ENCODE peak calls at places on chromosomes 16 and 17, in ten cellular contexts. N is activated CD4-positive, CD25-positive, alpha-beta regulatory T cell; K is AG04450; X is substantia nigra; Q is left colon; U is body of pancreas; L is left lobe of liver; A is B cell; P is activated CD4-positive, alpha-beta T cell treated with anti-CD3 and anti-CD28 coated beads, Interleukin-2, amount 50 U/mL, for 1 hour; B is islet precursor cell. E is an unnamed sample.
A peak's percentile ranks its signal among the peaks of the same experiment; 100 is the strongest.

GRCh38 chr16:78705694-78706093 is 606.2 kb downstream of the WWOX start:
- DNase-seq in K (no peak), P (no peak), A (no peak), Q (no peak), U (no peak), X (no peak), N (no peak), L (no peak), B (no peak), E (peak; percentile 18)

GRCh38 chr16:87457724-87458423 is 35.0 kb downstream of the ZCCHC14 start:
- DNase-seq in U (no peak), A (no peak), Q (no peak), X (no peak), P (peak; percentile 16), L (no peak), B (peak; percentile 96), N (peak; percentile 13), K (peak; percentile 96), E (peak; percentile 91)

GRCh38 chr17:15432807-15433547 is 34.4 kb downstream of the CDRT4 start:
- DNase-seq in Q (no peak), N (no peak), B (peak; percentile 83), L (peak; percentile 74), U (no peak), K (peak; percentile 89), X (no peak), A (no peak), P (no peak), E (no peak)

GRCh38 chr16:53457670-53458069 is 23.4 kb downstream of the RBL2 start:
- DNase-seq in L (no peak), K (no peak), Q (peak; percentile 14), N (peak; percentile 6), A (peak; percentile 50), U (no peak), X (no peak), P (peak; percentile 58), B (no peak), E (no peak)

GRCh38 chr17:80327518-80327917 is 66.9 kb downstream of the RNF213 start:
- DNase-seq in X (no peak), Q (no peak), A (no peak), P (no peak), U (no peak), B (no peak), L (no peak), N (no peak), K (no peak), E (no peak)

GRCh38 chr17:42016411-42016831 is 818 bp downstream of the DNAJC7 start:
- DNase-seq in Q (peak; percentile 33), X (no peak), K (no peak), B (no peak), L (no peak), U (no peak), A (no peak), N (no peak), P (peak; percentile 13), E (no peak)

GRCh38 chr17:44464037-44464436 is 39.2 kb downstream of the GPATCH8 start:
- DNase-seq in B (no peak), P (no peak), L (no peak), K (no peak), A (no peak), Q (no peak), X (no peak), U (no peak), N (no peak), E (peak; percentile 11)

GRCh38 chr17:35051579-35052239 is 11.8 kb downstream of the RFFL start:
- DNase-seq in K (no peak), L (no peak), N (no peak), U (no peak), A (no peak), B (no peak), P (no peak), X (no peak), Q (no peak), E (no peak)

GRCh38 chr17:58302919-58303551 is 22.3 kb upstream of the MPO start:
- DNase-seq in U (no peak), Q (no peak), B (peak; percentile 52), A (peak; percentile 18), K (no peak), X (no peak), P (no peak), L (no peak), N (no peak), E (no peak)

GRCh38 chr16:50501251-50501650 is 46.9 kb upstream of the NKD1 start:
- DNase-seq in K (no peak), B (no peak), N (no peak), L (no peak), P (no peak), X (no peak), A (no peak), U (no peak), Q (no peak), E (no peak)

GRCh38 chr16:81647527-81647926 is 131.6 kb upstream of the PLCG2 start:
- DNase-seq in X (no peak), L (no peak), Q (no peak), A (no peak), N (no peak), B (peak; percentile 97), P (no peak), K (no peak), U (no peak), E (no peak)

E was measured in non-pigmented ciliary epithelial cell.